ENCODE peak calls at places on chromosomes 1 and 21, in five cellular contexts. N is OCI-LY7, W is astrocyte of the spinal cord, H is PC-3, C is mucosa of descending colon. Q is an unnamed sample.

GRCh38 chr21:41993744-41994143 is 16.4 kb downstream of the ZBTB21 start:
- DNase-seq in H (peak; percentile 59), W (peak; percentile 76), N (no peak), C (no peak), Q (no peak)

GRCh38 chr1:33394716-33395115 is 36.2 kb downstream of the PHC2 start:
- DNase-seq in N (no peak), C (no peak), H (no peak), W (no peak), Q (no peak)

GRCh38 chr1:175564119-175564518 is 179.3 kb downstream of the TNR start:
- DNase-seq in N (no peak), H (no peak), W (no peak), C (no peak), Q (no peak)

GRCh38 chr1:3732747-3733602 is 19.3 kb upstream of the CCDC27 start:
- DNase-seq in W (no peak), C (no peak), H (no peak), N (no peak), Q (no peak)

GRCh38 chr1:74731399-74732052 is 1.3 kb downstream of the CRYZ start:
- DNase-seq in N (no peak), H (peak; percentile 57), C (peak; percentile 7), W (no peak), Q (peak; percentile 28)

GRCh38 chr1:12296623-12297022 is 66.8 kb downstream of the VPS13D start:
- DNase-seq in H (peak; percentile 56), C (no peak), N (no peak), W (peak; percentile 79), Q (peak; percentile 61)

GRCh38 chr1:94106716-94107115 is 14.2 kb downstream of the ABCA4 start:
- DNase-seq in N (no peak), C (no peak), H (no peak), W (peak; percentile 12), Q (no peak)

GRCh38 chr1:217134857-217135568 is 411.8 kb upstream of the ESRRG start:
- DNase-seq in W (peak; percentile 10), C (no peak), H (peak; percentile 38), N (no peak), Q (no peak)

GRCh38 chr1:90810006-90810405 is 92.9 kb upstream of the BARHL2 start:
- DNase-seq in N (no peak), C (no peak), H (no peak), W (no peak), Q (no peak)

GRCh38 chr1:201013031-201013485 is 10.5 kb downstream of the KIF21B start:
- DNase-seq in N (no peak), W (no peak), C (no peak), H (peak; percentile 29), Q (no peak)

GRCh38 chr1:23114424-23115079 is 54.1 kb downstream of the LUZP1 start:
- DNase-seq in N (no peak), C (no peak), H (no peak), W (no peak), Q (peak; percentile 13)

GRCh38 chr1:148354909-148355308 is 128.2 kb downstream of the PPIAL4G start:
- DNase-seq in H (no peak), W (no peak), C (no peak), N (no peak), Q (no peak)
- H3K4me3 ChIP-seq in H (no peak overlapping the region), W (no peak overlapping the region), C (no peak overlapping the region), N (no peak overlapping the region), Q (no peak overlapping the region)

GRCh38 chr1:182269097-182269496 is 122.5 kb downstream of the GLUL start:
- DNase-seq in W (no peak), H (no peak), C (no peak), N (no peak), Q (no peak)
- TF ChIP-seq CTCF in W (no peak), H (peak; percentile 15), C (no peak), N (no peak), Q (no peak)

GRCh38 chr1:1434131-1434811 is 1.2 kb upstream of the VWA1 start:
- DNase-seq in C (peak; percentile 39), W (peak; percentile 56), H (no peak), N (no peak), Q (no peak)
- H3K4me3 ChIP-seq in C (no peak overlapping the region), W (no peak overlapping the region), H (no peak overlapping the region), N (no peak overlapping the region), Q (no peak overlapping the region)

GRCh38 chr21:33478182-33478581 is 1.6 kb downstream of the TMEM50B start:
- DNase-seq in H (no peak), N (no peak), C (no peak), W (no peak), Q (no peak)

GRCh38 chr21:33480481-33481103 is 818 bp upstream of the TMEM50B start:
- DNase-seq in W (no peak), H (no peak), N (no peak), C (no peak), Q (no peak)

GRCh38 chr21:33479679-33480480 is at the start of gene TMEM50B:
- DNase-seq in N (peak; percentile 96), H (peak; percentile 95), C (peak; percentile 97), W (peak; percentile 96), Q (peak; percentile 98)

GRCh38 chr21:33477066-33477465 is 2.7 kb downstream of the TMEM50B start:
- DNase-seq in N (no peak), C (no peak), H (no peak), W (no peak), Q (no peak)

DNA sequence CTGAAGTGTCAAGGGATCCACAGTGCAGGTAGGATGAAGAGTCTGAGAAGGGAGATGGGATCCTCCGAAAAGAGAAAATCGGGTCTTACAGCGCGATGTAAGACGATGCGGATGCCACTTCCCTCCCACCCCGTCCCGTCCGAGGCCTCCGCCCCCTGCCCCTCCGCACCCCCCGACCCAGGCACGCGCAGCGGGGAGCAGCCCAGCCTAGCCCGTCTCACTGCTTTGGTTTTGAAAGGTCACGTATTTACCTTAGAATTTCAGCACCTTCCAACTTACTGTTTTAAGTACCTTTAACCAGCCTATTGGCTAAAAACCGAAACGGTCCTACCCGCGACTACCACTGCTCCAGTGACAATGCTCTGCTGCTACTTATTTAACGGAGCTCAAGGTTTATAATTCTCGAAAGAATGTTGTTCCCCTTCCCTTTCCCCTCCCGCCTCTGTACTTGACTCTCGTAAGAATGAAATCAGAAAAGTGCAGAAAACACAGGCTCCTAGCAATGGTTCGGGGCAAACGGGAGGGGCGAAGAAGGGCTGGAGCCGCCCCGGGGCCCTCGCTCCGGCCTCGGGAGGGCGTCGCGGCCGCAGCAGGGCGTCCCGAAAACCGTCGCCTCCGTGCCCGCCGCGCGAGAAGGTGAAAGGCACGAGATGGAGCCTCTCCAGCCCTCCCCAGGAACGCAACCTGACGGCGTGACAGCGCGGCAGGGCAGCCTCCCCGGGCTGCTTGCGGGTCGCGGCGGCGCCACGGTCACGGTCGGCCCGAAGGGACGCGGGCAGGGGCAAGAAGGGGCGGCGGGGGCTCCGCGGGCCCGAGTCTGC is 706 bp downstream of the TMEM50B start:
- DNase-seq in H (peak; percentile 33), N (peak; percentile 59), C (peak; percentile 37), W (peak; percentile 31), Q (peak; percentile 67)
- TF ChIP-seq CTCF in H (peak; percentile 34), N (peak; percentile 53), C (no peak), W (no peak), Q (peak; percentile 23)

GRCh38 chr1:117622726-117623125 is 16.9 kb downstream of the TENT5C start:
- DNase-seq in W (no peak), C (no peak), N (no peak), H (no peak), Q (no peak)
- H3K4me3 ChIP-seq in W (no peak overlapping the region), C (no peak overlapping the region), N (no peak overlapping the region), H (no peak overlapping the region), Q (no peak overlapping the region)

GRCh38 chr1:77030401-77031100 is 163.3 kb downstream of the ST6GALNAC5 start:
- DNase-seq in C (no peak), H (no peak), N (no peak), W (no peak), Q (no peak)

GRCh38 chr1:77026640-77027039 is 159.4 kb downstream of the ST6GALNAC5 start:
- DNase-seq in H (no peak), W (no peak), C (no peak), N (no peak), Q (no peak)

GRCh38 chr1:77027916-77028315 is 160.6 kb downstream of the ST6GALNAC5 start:
- DNase-seq in C (no peak), W (no peak), H (no peak), N (no peak), Q (no peak)

GRCh38 chr1:77026126-77026525 is 158.8 kb downstream of the ST6GALNAC5 start:
- DNase-seq in H (no peak), N (no peak), C (no peak), W (no peak), Q (no peak)

GRCh38 chr1:77031101-77031662 is 163.9 kb downstream of the ST6GALNAC5 start:
- DNase-seq in W (peak; percentile 54), H (peak; percentile 87), N (no peak), C (no peak), Q (no peak)
- TF ChIP-seq CTCF in W (peak; percentile 13), H (peak; percentile 62), N (no peak), C (no peak), Q (no peak)

DNA sequence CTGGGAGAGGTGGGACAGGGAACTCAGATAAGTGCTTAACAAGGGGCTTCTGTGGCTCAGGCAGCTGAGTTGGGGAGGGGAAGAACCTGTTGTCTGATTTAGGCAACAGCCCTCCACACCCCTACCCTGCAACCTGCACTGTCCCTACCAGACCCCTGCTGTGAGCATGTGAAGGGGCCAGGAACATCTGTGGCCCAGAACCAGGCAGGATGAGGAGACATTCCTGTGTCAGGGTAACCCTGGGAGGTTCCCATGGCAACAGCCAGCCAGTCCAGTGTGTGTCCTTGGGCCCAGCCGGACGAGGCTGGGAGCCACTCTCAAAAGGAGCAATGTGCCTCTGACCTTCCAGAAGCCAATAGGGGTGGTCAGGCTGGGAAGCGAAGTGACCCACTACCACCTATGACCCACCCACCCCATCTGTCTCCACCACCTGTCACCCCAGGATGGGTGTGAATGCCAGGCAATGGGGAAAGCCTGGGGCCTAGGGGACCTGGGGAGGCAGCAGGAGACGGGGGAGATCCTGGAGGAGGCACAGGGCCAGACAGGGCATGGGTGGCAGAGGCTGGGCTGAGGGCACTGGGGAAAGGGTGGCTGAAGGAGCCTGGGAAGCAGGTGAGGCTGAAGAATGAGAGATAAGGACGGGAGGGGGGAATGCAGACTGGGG is 4.9 kb upstream of the PMVK start:
- DNase-seq in C (no peak), N (peak; percentile 54), H (no peak), W (no peak), Q (peak; percentile 57)
- H3K4me3 ChIP-seq in C (no peak overlapping the region), N (peak overlapping the region; percentile 67), H (no peak overlapping the region), W (no peak overlapping the region), Q (peak overlapping the region; percentile 93)